ENCODE peak calls at places on chromosomes 1 and 21, in six cellular contexts. P is fibroblast of gingiva; K is activated CD8-positive, alpha-beta T cell treated with anti-CD3 and anti-CD28 coated beads for 36 hours; U is transverse colon; N is cardiac muscle cell; E is KG1. V is an unnamed sample.

GRCh38 chr1:16464917-16465625 is 24.5 kb downstream of the NECAP2 start:
- DNase-seq in P (peak; percentile 15), U (no peak), E (no peak), K (no peak), N (peak; percentile 8), V (no peak)

GRCh38 chr1:65942476-65942875 is 149.8 kb downstream of the PDE4B start:
- DNase-seq in N (no peak), K (no peak), P (no peak), E (no peak), U (no peak), V (no peak)

GRCh38 chr1:226988337-226988672 is 48.2 kb downstream of the COQ8A start:
- DNase-seq in E (no peak), P (no peak), N (no peak), K (no peak), U (peak; percentile 83), V (no peak)

GRCh38 chr1:1959459-1959839 is 40.4 kb upstream of the TMEM52 start:
- DNase-seq in K (no peak), P (no peak), N (no peak), E (no peak), U (no peak), V (no peak)

GRCh38 chr1:59179673-59180072 is 117.2 kb upstream of the FGGY start:
- DNase-seq in K (no peak), N (no peak), E (no peak), U (no peak), P (no peak), V (no peak)

GRCh38 chr1:224769987-224770693 is 154.0 kb downstream of the CNIH3 start:
- DNase-seq in E (no peak), N (peak; percentile 50), K (no peak), U (no peak), P (peak; percentile 63), V (peak; percentile 30)

GRCh38 chr1:151710187-151710586 is 6.4 kb downstream of the CELF3 start:
- DNase-seq in U (no peak), N (peak; percentile 62), E (no peak), K (peak; percentile 59), P (no peak), V (no peak)

GRCh38 chr1:55490556-55490955 is 275.4 kb upstream of the USP24 start:
- DNase-seq in U (no peak), E (no peak), N (peak; percentile 27), K (no peak), P (no peak), V (no peak)

GRCh38 chr1:14977338-14977931 is 176.1 kb upstream of the TMEM51 start:
- DNase-seq in U (no peak), E (no peak), K (no peak), N (no peak), P (no peak), V (no peak)

GRCh38 chr21:33449650-33450049 is 30.1 kb downstream of the TMEM50B start:
- DNase-seq in K (no peak), P (no peak), U (no peak), E (no peak), N (peak; percentile 19), V (no peak)

GRCh38 chr21:37266515-37267221 is 466 bp downstream of the VPS26C start:
- DNase-seq in P (peak; percentile 14), E (peak; percentile 40), K (no peak), N (peak; percentile 44), U (no peak), V (peak; percentile 33)

GRCh38 chr1:83942914-83943313 is 56.0 kb downstream of the TTLL7 start:
- DNase-seq in E (no peak), U (no peak), N (peak; percentile 89), K (no peak), P (peak; percentile 40), V (no peak)

GRCh38 chr1:183922197-183922596 is 115.3 kb downstream of the COLGALT2 start:
- DNase-seq in E (no peak), K (no peak), N (no peak), U (no peak), P (no peak), V (no peak)

GRCh38 chr1:205423248-205423647 is 1.4 kb upstream of the LEMD1 start:
- DNase-seq in U (no peak), N (no peak), E (no peak), P (no peak), K (no peak), V (no peak)

GRCh38 chr1:246497331-246497915 is 9.7 kb downstream of the SMYD3 start:
- DNase-seq in U (no peak), P (peak; percentile 67), K (peak; percentile 14), N (peak; percentile 83), E (peak; percentile 17), V (peak; percentile 59)

GRCh38 chr1:14300991-14301703 is 297.3 kb upstream of the KAZN start:
- DNase-seq in N (peak; percentile 32), P (peak; percentile 34), U (no peak), K (no peak), E (no peak), V (peak; percentile 75)

GRCh38 chr1:67135354-67135753 is 584 bp upstream of the C1orf141 start:
- DNase-seq in K (no peak), P (peak; percentile 91), N (peak; percentile 96), E (no peak), U (no peak), V (no peak)

GRCh38 chr1:199705825-199706224 is 321.7 kb upstream of the NR5A2 start:
- DNase-seq in U (no peak), P (no peak), K (no peak), N (no peak), E (no peak), V (no peak)

GRCh38 chr21:44714905-44715304 is 3.5 kb upstream of the TSPEAR start:
- DNase-seq in U (no peak), N (no peak), E (no peak), P (no peak), K (no peak), V (no peak)

GRCh38 chr1:15355968-15356621 is 53.6 kb upstream of the EFHD2 start:
- DNase-seq in E (no peak), N (no peak), P (no peak), U (no peak), K (no peak), V (peak; percentile 52)

GRCh38 chr1:159826436-159827101 is at the start of gene SLAMF8:
- DNase-seq in N (peak; percentile 44), U (peak; percentile 61), E (no peak), P (no peak), K (peak; percentile 90), V (no peak)

GRCh38 chr1:176512966-176513365 is 50.0 kb downstream of the PAPPA2 start:
- DNase-seq in E (no peak), K (no peak), U (no peak), N (no peak), P (no peak), V (no peak)

GRCh38 chr1:150577557-150578277 is 1.7 kb downstream of the MCL1 start:
- DNase-seq in P (peak; percentile 59), K (no peak), N (peak; percentile 63), E (no peak), U (no peak), V (no peak)

GRCh38 chr1:83102630-83103071 is 896.3 kb downstream of the TTLL7 start:
- DNase-seq in U (no peak), K (no peak), N (no peak), P (peak; percentile 72), E (no peak), V (peak; percentile 1)

GRCh38 chr1:13911697-13912619 is 212.0 kb downstream of the PRDM2 start:
- DNase-seq in P (no peak), K (no peak), U (no peak), N (no peak), E (no peak), V (no peak)

GRCh38 chr1:111730706-111731105 is 8.5 kb downstream of the INKA2 start:
- DNase-seq in K (no peak), N (no peak), U (no peak), P (no peak), E (no peak), V (no peak)

GRCh38 chr1:194723067-194723466 is 1536.7 kb upstream of the B3GALT2 start:
- DNase-seq in U (no peak), K (no peak), N (no peak), E (no peak), P (no peak), V (peak; percentile 18)

GRCh38 chr1:236522937-236523703 is 662 bp upstream of the LGALS8 start:
- DNase-seq in P (no peak), U (peak; percentile 50), E (no peak), N (no peak), K (no peak), V (peak; percentile 23)

GRCh38 chr1:228096416-228097332 is 6.5 kb downstream of the C1orf35 start:
- DNase-seq in U (no peak), K (peak; percentile 0), N (no peak), E (no peak), P (no peak), V (no peak)

GRCh38 chr1:112713466-112714312 is 1.4 kb downstream of the PPM1J start:
- DNase-seq in K (no peak), U (no peak), E (no peak), N (no peak), P (no peak), V (no peak)

GRCh38 chr1:40627987-40628902 is 37.2 kb downstream of the RIMS3 start:
- DNase-seq in N (no peak), U (no peak), E (no peak), P (no peak), K (peak; percentile 73), V (peak; percentile 51)

GRCh38 chr1:36387141-36387949 is 1.6 kb upstream of the STK40 start:
- DNase-seq in U (no peak), N (peak; percentile 94), K (peak; percentile 27), P (peak; percentile 94), E (no peak), V (no peak)

GRCh38 chr1:116556289-116557006 is 14.4 kb downstream of the CD58 start:
- DNase-seq in N (peak; percentile 97), E (no peak), P (peak; percentile 71), U (peak; percentile 80), K (peak; percentile 84), V (peak; percentile 95)

GRCh38 chr1:208235356-208235982 is 8.7 kb downstream of the PLXNA2 start:
- DNase-seq in P (no peak), U (no peak), K (no peak), E (no peak), N (no peak), V (no peak)

GRCh38 chr21:29939859-29940245 is at the start of gene GRIK1:
- DNase-seq in K (no peak), U (no peak), P (peak; percentile 19), N (no peak), E (no peak), V (peak; percentile 11)

GRCh38 chr1:155540000-155540874 is 22.4 kb downstream of the ASH1L start:
- DNase-seq in U (no peak), K (peak; percentile 21), E (no peak), P (no peak), N (no peak), V (no peak)